ENCODE peak calls at places on chromosomes 4 and X, in seven cellular contexts. R is tibial nerve; L is stimulated activated CD8-positive, alpha-beta memory T cell treated with anti-CD3 and anti-CD28 coated beads, Interleukin-15, amount 100 ng/mL, for 4 hours; Z is PC-9; I is ACHN; T is HCEC 1CT; V is activated T-helper 9 cell treated with anti-CD3 and anti-CD28 coated beads, Interleukin-2, amount 50 U/mL, for 16 hours. X is an unnamed sample.

GRCh38 chrX:155071694-155072215 is 447 bp downstream of the BRCC3 start:
- DNase-seq in T (no peak), I (no peak), L (no peak), V (no peak), R (peak), Z (peak), X (peak)

GRCh38 chr4:100428051-100428450 is 89.8 kb downstream of the EMCN start:
- DNase-seq in L (no peak), Z (peak), T (peak), R (no peak), I (peak), V (no peak), X (peak)

GRCh38 chrX:47026198-47026597 is 52.0 kb upstream of the RGN start:
- DNase-seq in V (no peak), R (no peak), T (no peak), L (no peak), I (no peak), Z (no peak), X (no peak)

GRCh38 chr4:2402941-2403340 is 15.5 kb downstream of the ZFYVE28 start:
- DNase-seq in I (no peak), Z (no peak), V (no peak), L (no peak), R (no peak), T (no peak), X (no peak)

GRCh38 chr4:170736710-170737109 is 647.0 kb upstream of the AADAT start:
- DNase-seq in I (no peak), Z (no peak), T (peak), R (no peak), L (no peak), V (no peak), X (no peak)

GRCh38 chr4:38804654-38805295 is at the start of gene TLR1:
- DNase-seq in L (no peak), V (no peak), Z (peak), R (no peak), I (peak), T (peak), X (peak)

GRCh38 chr4:82989567-82990429 is 20.8 kb downstream of the LIN54 start:
- DNase-seq in Z (no peak), R (no peak), T (no peak), V (no peak), L (no peak), I (peak), X (peak)

GRCh38 chr4:17068885-17069284 is 170.4 kb upstream of the LDB2 start:
- DNase-seq in T (no peak), L (no peak), Z (no peak), V (no peak), I (no peak), R (no peak), X (peak)

GRCh38 chr4:43251760-43252317 is 359.3 kb downstream of the GRXCR1 start:
- DNase-seq in R (no peak), Z (no peak), L (no peak), V (no peak), I (no peak), T (no peak), X (peak)

GRCh38 chr4:53928825-53929224 is 135.6 kb downstream of the CHIC2 start:
- DNase-seq in R (no peak), Z (no peak), I (no peak), T (peak), V (no peak), L (no peak), X (peak)

GRCh38 chrX:45788315-45788714 is 587.6 kb upstream of the DIPK2B start:
- DNase-seq in L (no peak), Z (no peak), T (peak), R (no peak), I (no peak), V (no peak), X (no peak)

GRCh38 chr4:10321931-10322330 is 135.3 kb downstream of the ZNF518B start:
- DNase-seq in I (no peak), T (no peak), Z (no peak), L (no peak), R (no peak), V (no peak), X (no peak)

GRCh38 chr4:156896536-156896935 is 75.1 kb downstream of the PDGFC start:
- DNase-seq in L (no peak), T (no peak), Z (no peak), R (no peak), I (no peak), V (no peak), X (no peak)

GRCh38 chr4:100366213-100366612 is 151.6 kb downstream of the EMCN start:
- DNase-seq in R (no peak), L (no peak), I (no peak), V (no peak), Z (no peak), T (no peak), X (no peak)

GRCh38 chr4:18291981-18292380 is 270.4 kb upstream of the LCORL start:
- DNase-seq in Z (no peak), I (no peak), V (no peak), L (no peak), T (no peak), R (no peak), X (no peak)

GRCh38 chrX:8084023-8084422 is 87.0 kb downstream of the VCX2 start:
- DNase-seq in Z (no peak), T (no peak), I (no peak), R (no peak), V (no peak), L (no peak), X (peak)

GRCh38 chr4:140136509-140136908 is 17.5 kb downstream of the MAML3 start:
- DNase-seq in L (no peak), Z (peak), R (no peak), T (peak), I (no peak), V (no peak), X (peak)

GRCh38 chr4:13903851-13904340 is 276.4 kb upstream of the BOD1L1 start:
- DNase-seq in I (no peak), V (no peak), Z (no peak), R (no peak), L (no peak), T (no peak), X (no peak)

GRCh38 chr4:107709916-107710315 is 10.1 kb downstream of the PAPSS1 start:
- DNase-seq in V (no peak), Z (no peak), L (no peak), T (peak), R (no peak), I (no peak), X (no peak)

GRCh38 chr4:120773641-120774040 is 148.9 kb downstream of the PRDM5 start:
- DNase-seq in V (no peak), R (no peak), I (no peak), Z (no peak), L (no peak), T (no peak), X (no peak)

GRCh38 chr4:94939791-94940530 is 182.2 kb downstream of the BMPR1B start:
- DNase-seq in Z (no peak), L (no peak), R (no peak), T (peak), I (no peak), V (no peak), X (peak)

GRCh38 chr4:65868096-65868824 is 198.0 kb upstream of the EPHA5 start:
- DNase-seq in V (no peak), L (no peak), Z (peak), R (no peak), I (no peak), T (no peak), X (no peak)

GRCh38 chr4:169957785-169958184 is 68.4 kb downstream of the MFAP3L start:
- DNase-seq in T (no peak), I (no peak), V (no peak), R (no peak), Z (no peak), L (no peak), X (no peak)

GRCh38 chrX:71178908-71179307 is 34.3 kb downstream of the NLGN3 start:
- DNase-seq in T (peak), L (no peak), Z (no peak), V (peak), R (peak), I (peak), X (peak)

GRCh38 chr4:51931461-51931860 is 88.5 kb downstream of the DCUN1D4 start:
- DNase-seq in V (no peak), T (no peak), I (no peak), L (no peak), Z (no peak), R (no peak), X (no peak)

GRCh38 chrX:12949205-12949926 is 25.5 kb upstream of the TMSB4X start:
- DNase-seq in T (peak), Z (no peak), V (no peak), I (no peak), L (no peak), R (no peak), X (peak)

GRCh38 chr4:119284876-119285611 is 36.9 kb downstream of the FABP2 start:
- DNase-seq in L (no peak), V (no peak), I (peak), R (no peak), T (peak), Z (no peak), X (peak)

GRCh38 chrX:41389311-41389888 is 55.4 kb downstream of the DDX3X start:
- DNase-seq in I (no peak), V (no peak), Z (no peak), L (no peak), T (no peak), R (no peak), X (no peak)

X was measured in fibroblast of villous mesenchyme.